ENCODE peak calls at places on chromosomes 7 and 10, in ten cellular contexts. One of them, this sample, is unnamed.

GRCh38 chr7:35697414-35698175 is 2.7 kb upstream of the HERPUD2 start:
- DNase-seq in stomach: no peak
- DNase-seq in esophagus squamous epithelium: no peak
- DNase-seq in A549: peak; percentile 33
- DNase-seq in spleen: no peak
- DNase-seq in heart left ventricle: no peak
- DNase-seq in tibial nerve: no peak
- DNase-seq in transverse colon: no peak
- DNase-seq in body of pancreas: no peak
- DNase-seq in prostate gland: no peak
- DNase-seq in this sample: no peak

GRCh38 chr7:19215421-19215820 is 70.2 kb upstream of the FERD3L start:
- DNase-seq in stomach: no peak
- DNase-seq in esophagus squamous epithelium: no peak
- DNase-seq in A549: no peak
- DNase-seq in spleen: no peak
- DNase-seq in heart left ventricle: no peak
- DNase-seq in tibial nerve: no peak
- DNase-seq in transverse colon: no peak
- DNase-seq in body of pancreas: no peak
- DNase-seq in prostate gland: no peak
- DNase-seq in this sample: no peak

GRCh38 chr7:16688249-16688648 is 42.3 kb downstream of the BZW2 start:
- DNase-seq in stomach: no peak
- DNase-seq in esophagus squamous epithelium: no peak
- DNase-seq in A549: peak; percentile 52
- DNase-seq in spleen: no peak
- DNase-seq in heart left ventricle: no peak
- DNase-seq in tibial nerve: no peak
- DNase-seq in transverse colon: no peak
- DNase-seq in body of pancreas: no peak
- DNase-seq in prostate gland: no peak
- DNase-seq in this sample: no peak

GRCh38 chr7:98166668-98166970 is 44.6 kb upstream of the BHLHA15 start:
- DNase-seq in stomach: no peak
- DNase-seq in esophagus squamous epithelium: no peak
- DNase-seq in A549: no peak
- DNase-seq in spleen: no peak
- DNase-seq in heart left ventricle: no peak
- DNase-seq in tibial nerve: no peak
- DNase-seq in transverse colon: no peak
- DNase-seq in body of pancreas: no peak
- DNase-seq in prostate gland: no peak
- DNase-seq in this sample: no peak

GRCh38 chr7:38905026-38905759 is 3.8 kb downstream of the VPS41 start:
- DNase-seq in stomach: no peak
- DNase-seq in esophagus squamous epithelium: no peak
- DNase-seq in A549: no peak
- DNase-seq in spleen: no peak
- DNase-seq in heart left ventricle: no peak
- DNase-seq in tibial nerve: no peak
- DNase-seq in transverse colon: no peak
- DNase-seq in body of pancreas: no peak
- DNase-seq in prostate gland: no peak
- DNase-seq in this sample: no peak

GRCh38 chr7:106590209-106590816 is 70.6 kb downstream of the CCDC71L start:
- DNase-seq in stomach: no peak
- DNase-seq in esophagus squamous epithelium: no peak
- DNase-seq in A549: no peak
- DNase-seq in spleen: no peak
- DNase-seq in heart left ventricle: no peak
- DNase-seq in tibial nerve: no peak
- DNase-seq in transverse colon: no peak
- DNase-seq in body of pancreas: no peak
- DNase-seq in prostate gland: no peak
- DNase-seq in this sample: no peak

GRCh38 chr10:47364911-47365310 is 16.7 kb downstream of the RBP3 start:
- DNase-seq in stomach: no peak
- DNase-seq in esophagus squamous epithelium: no peak
- DNase-seq in A549: no peak
- DNase-seq in spleen: no peak
- DNase-seq in heart left ventricle: no peak
- DNase-seq in tibial nerve: no peak
- DNase-seq in transverse colon: no peak
- DNase-seq in body of pancreas: no peak
- DNase-seq in prostate gland: no peak
- DNase-seq in this sample: no peak

GRCh38 chr10:27258492-27258837 is 17.9 kb upstream of the ACBD5 start:
- DNase-seq in stomach: no peak
- DNase-seq in esophagus squamous epithelium: no peak
- DNase-seq in A549: no peak
- DNase-seq in spleen: no peak
- DNase-seq in heart left ventricle: no peak
- DNase-seq in tibial nerve: no peak
- DNase-seq in transverse colon: no peak
- DNase-seq in body of pancreas: no peak
- DNase-seq in prostate gland: no peak
- DNase-seq in this sample: no peak

GRCh38 chr10:70537398-70538194 is 59.0 kb downstream of the PALD1 start:
- DNase-seq in stomach: peak; percentile 36
- DNase-seq in esophagus squamous epithelium: no peak
- DNase-seq in A549: peak; percentile 19
- DNase-seq in spleen: no peak
- DNase-seq in heart left ventricle: no peak
- DNase-seq in tibial nerve: no peak
- DNase-seq in transverse colon: peak; percentile 62
- DNase-seq in body of pancreas: peak; percentile 34
- DNase-seq in prostate gland: no peak
- DNase-seq in this sample: peak; percentile 28

GRCh38 chr7:75028299-75028698 is 45.3 kb downstream of the RCC1L start:
- DNase-seq in stomach: no peak
- DNase-seq in esophagus squamous epithelium: no peak
- DNase-seq in A549: no peak
- DNase-seq in spleen: no peak
- DNase-seq in heart left ventricle: no peak
- DNase-seq in tibial nerve: no peak
- DNase-seq in transverse colon: no peak
- DNase-seq in body of pancreas: no peak
- DNase-seq in prostate gland: no peak
- DNase-seq in this sample: no peak

GRCh38 chr10:48541144-48541795 is 63.6 kb downstream of the ARHGAP22 start:
- DNase-seq in stomach: peak; percentile 19
- DNase-seq in esophagus squamous epithelium: no peak
- DNase-seq in A549: no peak
- DNase-seq in spleen: no peak
- DNase-seq in heart left ventricle: no peak
- DNase-seq in tibial nerve: no peak
- DNase-seq in transverse colon: no peak
- DNase-seq in body of pancreas: no peak
- DNase-seq in prostate gland: no peak
- DNase-seq in this sample: no peak

GRCh38 chr7:95915731-95916130 is 143.4 kb downstream of the DYNC1I1 start:
- DNase-seq in stomach: no peak
- DNase-seq in esophagus squamous epithelium: no peak
- DNase-seq in A549: no peak
- DNase-seq in spleen: no peak
- DNase-seq in heart left ventricle: no peak
- DNase-seq in tibial nerve: no peak
- DNase-seq in transverse colon: no peak
- DNase-seq in body of pancreas: no peak
- DNase-seq in prostate gland: no peak
- DNase-seq in this sample: no peak

GRCh38 chr7:101870361-101871062 is 53.1 kb downstream of the CUX1 start:
- DNase-seq in stomach: peak; percentile 31
- DNase-seq in esophagus squamous epithelium: no peak
- DNase-seq in A549: peak; percentile 78
- DNase-seq in spleen: no peak
- DNase-seq in heart left ventricle: no peak
- DNase-seq in tibial nerve: no peak
- DNase-seq in transverse colon: peak; percentile 55
- DNase-seq in body of pancreas: no peak
- DNase-seq in prostate gland: peak; percentile 59
- DNase-seq in this sample: peak; percentile 46

GRCh38 chr7:101875215-101875846 is 57.9 kb downstream of the CUX1 start:
- DNase-seq in stomach: no peak
- DNase-seq in esophagus squamous epithelium: no peak
- DNase-seq in A549: no peak
- DNase-seq in spleen: peak; percentile 17
- DNase-seq in heart left ventricle: no peak
- DNase-seq in tibial nerve: no peak
- DNase-seq in transverse colon: no peak
- DNase-seq in body of pancreas: no peak
- DNase-seq in prostate gland: no peak
- DNase-seq in this sample: peak; percentile 63

GRCh38 chr7:101871351-101871750 is 53.9 kb downstream of the CUX1 start:
- DNase-seq in stomach: no peak
- DNase-seq in esophagus squamous epithelium: no peak
- DNase-seq in A549: no peak
- DNase-seq in spleen: peak; percentile 16
- DNase-seq in heart left ventricle: no peak
- DNase-seq in tibial nerve: no peak
- DNase-seq in transverse colon: no peak
- DNase-seq in body of pancreas: no peak
- DNase-seq in prostate gland: no peak
- DNase-seq in this sample: no peak

GRCh38 chr7:101877882-101878591 is 60.6 kb downstream of the CUX1 start:
- DNase-seq in stomach: no peak
- DNase-seq in esophagus squamous epithelium: no peak
- DNase-seq in A549: no peak
- DNase-seq in spleen: no peak
- DNase-seq in heart left ventricle: no peak
- DNase-seq in tibial nerve: no peak
- DNase-seq in transverse colon: peak; percentile 54
- DNase-seq in body of pancreas: no peak
- DNase-seq in prostate gland: no peak
- DNase-seq in this sample: no peak

DNA sequence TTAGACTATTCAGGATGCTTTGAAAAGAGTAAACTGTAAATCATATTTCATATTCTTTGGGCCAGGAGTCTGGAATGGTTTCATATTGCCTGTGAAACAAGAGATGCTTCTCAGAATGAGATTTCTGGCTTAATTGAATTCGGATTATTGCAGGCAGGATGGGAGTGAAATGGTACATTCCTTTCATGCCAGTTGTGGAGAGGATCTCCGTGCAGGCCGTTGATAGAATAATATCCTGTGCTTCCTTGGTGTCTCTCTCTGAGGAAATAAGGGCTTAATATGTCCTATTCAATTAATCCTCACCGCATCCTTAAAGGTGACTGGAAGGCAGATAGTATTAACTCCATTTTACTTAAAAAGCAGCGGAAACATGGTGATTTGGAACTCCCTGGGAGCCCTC is 56.6 kb downstream of the CUX1 start:
- DNase-seq in stomach: no peak
- DNase-seq in esophagus squamous epithelium: no peak
- DNase-seq in A549: no peak
- DNase-seq in spleen: no peak
- DNase-seq in heart left ventricle: no peak
- DNase-seq in tibial nerve: no peak
- DNase-seq in transverse colon: no peak
- DNase-seq in body of pancreas: no peak
- DNase-seq in prostate gland: no peak
- DNase-seq in this sample: no peak
- H3K4me1 ChIP-seq in stomach: peaks cover 61% of the 10 kb centered on the region
- H3K4me1 ChIP-seq in esophagus squamous epithelium: peaks cover 47% of the 10 kb centered on the region
- H3K4me1 ChIP-seq in A549: peaks cover 77% of the 10 kb centered on the region
- H3K4me1 ChIP-seq in spleen: peaks cover 16% of the 10 kb centered on the region
- H3K4me1 ChIP-seq in heart left ventricle: peaks cover 41% of the 10 kb centered on the region
- H3K4me1 ChIP-seq in tibial nerve: peaks cover 38% of the 10 kb centered on the region
- H3K4me1 ChIP-seq in transverse colon: peaks cover 38% of the 10 kb centered on the region
- H3K4me1 ChIP-seq in body of pancreas: peaks cover 24% of the 10 kb centered on the region
- H3K4me1 ChIP-seq in prostate gland: no peaks in the 10 kb centered on the region
- H3K4me1 ChIP-seq in this sample: peaks cover 79% of the 10 kb centered on the region

GRCh38 chr10:55091691-55092328 is 290.8 kb upstream of the PCDH15 start:
- DNase-seq in stomach: no peak
- DNase-seq in esophagus squamous epithelium: no peak
- DNase-seq in A549: peak; percentile 2
- DNase-seq in spleen: no peak
- DNase-seq in heart left ventricle: no peak
- DNase-seq in tibial nerve: no peak
- DNase-seq in transverse colon: no peak
- DNase-seq in body of pancreas: no peak
- DNase-seq in prostate gland: no peak
- DNase-seq in this sample: no peak
- TF ChIP-seq POLR2A in stomach: no peak
- TF ChIP-seq POLR2A in esophagus squamous epithelium: no peak
- TF ChIP-seq POLR2A in A549: no peak
- TF ChIP-seq POLR2A in spleen: no peak
- TF ChIP-seq POLR2A in heart left ventricle: no peak
- TF ChIP-seq POLR2A in tibial nerve: no peak
- TF ChIP-seq POLR2A in transverse colon: no peak
- TF ChIP-seq POLR2A in body of pancreas: no peak
- TF ChIP-seq POLR2A in prostate gland: no peak
- TF ChIP-seq POLR2A in this sample: no peak

DNA sequence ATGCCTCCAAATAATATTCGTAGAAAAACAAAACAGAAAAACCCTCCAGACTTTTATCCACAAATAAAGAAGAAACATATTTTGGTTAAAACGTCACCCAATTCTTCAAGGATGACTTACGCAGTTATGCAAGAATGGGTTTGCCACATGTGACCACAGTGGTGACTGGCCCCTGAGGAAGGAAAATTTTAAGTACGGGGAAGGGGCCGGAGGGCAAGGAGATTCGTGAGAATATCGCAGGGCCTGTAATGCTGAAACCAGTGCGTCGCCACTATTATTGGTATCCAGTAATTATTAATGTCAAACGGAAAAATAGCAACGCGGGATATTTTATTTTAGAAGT is 552 bp upstream of the MRPS24 start:
- DNase-seq in stomach: no peak
- DNase-seq in esophagus squamous epithelium: no peak
- DNase-seq in A549: peak; percentile 38
- DNase-seq in spleen: peak; percentile 70
- DNase-seq in heart left ventricle: no peak
- DNase-seq in tibial nerve: peak; percentile 59
- DNase-seq in transverse colon: peak; percentile 26
- DNase-seq in body of pancreas: peak; percentile 38
- DNase-seq in prostate gland: no peak
- DNase-seq in this sample: no peak
- H3K4me1 ChIP-seq in stomach: peaks cover 44% of the 10 kb centered on the region
- H3K4me1 ChIP-seq in esophagus squamous epithelium: peaks cover 55% of the 10 kb centered on the region
- H3K4me1 ChIP-seq in A549: peaks cover 25% of the 10 kb centered on the region
- H3K4me1 ChIP-seq in spleen: peaks cover 28% of the 10 kb centered on the region
- H3K4me1 ChIP-seq in heart left ventricle: peaks cover 35% of the 10 kb centered on the region
- H3K4me1 ChIP-seq in tibial nerve: peaks cover 39% of the 10 kb centered on the region
- H3K4me1 ChIP-seq in transverse colon: peaks cover 24% of the 10 kb centered on the region
- H3K4me1 ChIP-seq in body of pancreas: peaks cover 16% of the 10 kb centered on the region
- H3K4me1 ChIP-seq in prostate gland: no peaks in the 10 kb centered on the region
- H3K4me1 ChIP-seq in this sample: peaks cover 6% of the 10 kb centered on the region

DNA sequence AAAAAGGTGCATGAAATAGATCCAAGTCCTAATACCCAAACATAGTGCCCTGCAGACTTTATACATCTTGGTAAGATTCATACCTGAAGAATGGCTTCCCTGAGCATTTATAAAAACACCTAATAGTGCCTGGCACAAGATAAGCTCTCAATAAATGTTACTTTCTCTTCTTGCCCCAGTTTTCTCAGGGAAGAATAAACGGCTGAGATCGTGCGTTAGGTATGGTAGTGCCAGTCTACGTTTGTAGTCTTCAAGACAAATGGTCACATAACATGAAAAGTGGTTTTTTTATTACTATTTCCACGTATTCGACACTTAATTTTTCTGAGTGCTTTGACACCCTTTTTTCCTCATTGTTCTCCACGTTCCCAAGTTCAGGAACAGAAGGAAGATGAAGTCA is 14.4 kb downstream of the INSIG1 start:
- DNase-seq in stomach: no peak
- DNase-seq in esophagus squamous epithelium: no peak
- DNase-seq in A549: no peak
- DNase-seq in spleen: no peak
- DNase-seq in heart left ventricle: no peak
- DNase-seq in tibial nerve: no peak
- DNase-seq in transverse colon: no peak
- DNase-seq in body of pancreas: no peak
- DNase-seq in prostate gland: no peak
- DNase-seq in this sample: no peak
- TF ChIP-seq POLR2A in stomach: no peak
- TF ChIP-seq POLR2A in esophagus squamous epithelium: no peak
- TF ChIP-seq POLR2A in A549: no peak
- TF ChIP-seq POLR2A in spleen: no peak
- TF ChIP-seq POLR2A in heart left ventricle: no peak
- TF ChIP-seq POLR2A in tibial nerve: no peak
- TF ChIP-seq POLR2A in transverse colon: no peak
- TF ChIP-seq POLR2A in body of pancreas: no peak
- TF ChIP-seq POLR2A in prostate gland: no peak
- TF ChIP-seq POLR2A in this sample: no peak